ENCODE peak calls at places on chromosomes 12 and 14, in four cellular contexts. E is posterior cingulate gyrus, J is SK-N-DZ, H is CD14-positive monocyte. N is an unnamed sample.

GRCh38 chr14:100330396-100330931 is 7.3 kb downstream of the SLC25A47 start:
- DNase-seq in H (no peak), E (peak; percentile 52), J (no peak), N (no peak)

GRCh38 chr12:108532061-108532848 is 17.2 kb downstream of the FICD start:
- DNase-seq in J (peak; percentile 89), H (no peak), E (no peak), N (no peak)

GRCh38 chr12:44874981-44875416 is 1.1 kb downstream of the NELL2 start:
- DNase-seq in E (peak; percentile 68), H (no peak), J (peak; percentile 55), N (no peak)

GRCh38 chr14:24299255-24300191 is at the start of the genes DHRS1 and NOP9:
- DNase-seq in E (peak; percentile 98), J (peak; percentile 80), H (peak; percentile 89), N (peak; percentile 94)

GRCh38 chr14:70698288-70698687 is 56.6 kb downstream of the TTC9 start:
- DNase-seq in J (no peak), E (no peak), H (peak; percentile 66), N (peak; percentile 31)

GRCh38 chr12:42039146-42039545 is 105.5 kb downstream of the GXYLT1 start:
- DNase-seq in J (no peak), H (no peak), E (no peak), N (peak; percentile 33)

GRCh38 chr12:14843425-14843887 is at the start of gene ART4:
- DNase-seq in J (no peak), E (no peak), H (no peak), N (no peak)

GRCh38 chr14:80850197-80850814 is 91.2 kb downstream of the CEP128 start:
- DNase-seq in J (peak; percentile 8), H (no peak), E (no peak), N (no peak)

GRCh38 chr14:68471029-68471963 is 321.6 kb downstream of the ZFP36L1 start:
- DNase-seq in J (no peak), E (no peak), H (no peak), N (no peak)

GRCh38 chr14:105709281-105710118 is 183.1 kb downstream of the TMEM121 start:
- DNase-seq in J (no peak), E (peak; percentile 68), H (no peak), N (no peak)

GRCh38 chr14:55354500-55354899 is 57.1 kb downstream of the ATG14 start:
- DNase-seq in E (no peak), H (no peak), J (peak; percentile 49), N (peak; percentile 65)

GRCh38 chr14:20855652-20856291 is 35.4 kb upstream of the RNASE3 start:
- DNase-seq in H (peak; percentile 76), E (no peak), J (peak; percentile 25), N (peak; percentile 62)

GRCh38 chr12:65823481-65824313 is 586 bp upstream of the HMGA2 start:
- DNase-seq in H (peak; percentile 44), E (no peak), J (no peak), N (peak; percentile 81)

GRCh38 chr12:51322452-51322851 is 1.5 kb downstream of the BIN2 start:
- DNase-seq in E (no peak), J (no peak), H (no peak), N (no peak)

GRCh38 chr12:59977779-59978178 is 381.9 kb downstream of the SLC16A7 start:
- DNase-seq in E (no peak), J (no peak), H (no peak), N (no peak)

GRCh38 chr12:45122776-45123380 is 72.0 kb upstream of the DBX2 start:
- DNase-seq in H (no peak), J (peak; percentile 62), E (no peak), N (peak; percentile 4)

GRCh38 chr14:77763978-77764377 is 3.0 kb upstream of the SNW1 start:
- DNase-seq in J (no peak), H (no peak), E (no peak), N (no peak)

GRCh38 chr12:401235-402126 is at the start of gene CCDC77:
- DNase-seq in E (peak; percentile 97), J (peak; percentile 95), H (peak; percentile 90), N (peak; percentile 93)

GRCh38 chr14:34227834-34228662 is 234.0 kb downstream of the SPTSSA start:
- DNase-seq in J (peak; percentile 35), H (no peak), E (peak; percentile 86), N (peak; percentile 75)

GRCh38 chr14:33916663-33917565 is 34.0 kb downstream of the EGLN3 start:
- DNase-seq in E (no peak), J (no peak), H (no peak), N (no peak)

GRCh38 chr14:58299665-58300202 is 1.4 kb downstream of the ARID4A start:
- DNase-seq in J (peak; percentile 5), H (no peak), E (no peak), N (peak; percentile 10)

GRCh38 chr14:67857778-67858350 is 38.3 kb downstream of the RAD51B start:
- DNase-seq in H (no peak), E (no peak), J (no peak), N (no peak)

N was measured in Calu3.